ENCODE peak calls at places on chromosomes 6 and 20, in six cellular contexts. K is D341Med, U is left kidney, J is NT2/D1, P is amniotic epithelial cell, D is GOT3. F is an unnamed sample.

GRCh38 chr6:160197662-160198061 is 61.0 kb downstream of the SLC22A2 start:
- DNase-seq in P (no peak), U (no peak), D (no peak), J (no peak), K (no peak), F (no peak)

GRCh38 chr6:33372532-33373123 is 19.0 kb upstream of the KIFC1 start:
- DNase-seq in J (no peak), P (no peak), U (peak), D (no peak), K (no peak), F (no peak)

GRCh38 chr20:37986873-37987601 is 46.2 kb downstream of the TTI1 start:
- DNase-seq in D (no peak), K (peak), J (no peak), P (no peak), U (no peak), F (no peak)

GRCh38 chr6:137490506-137490905 is 3.7 kb downstream of the OLIG3 start:
- DNase-seq in U (no peak), K (no peak), D (no peak), J (no peak), P (no peak), F (no peak)

GRCh38 chr20:2713285-2713684 is 20.7 kb downstream of the EBF4 start:
- DNase-seq in D (no peak), J (no peak), K (no peak), U (no peak), P (no peak), F (no peak)

GRCh38 chr6:39927159-39927558 is 7.1 kb downstream of the MOCS1 start:
- DNase-seq in D (no peak), K (no peak), U (no peak), J (no peak), P (peak), F (no peak)

GRCh38 chr6:107598091-107598490 is 108.2 kb downstream of the SOBP start:
- DNase-seq in J (no peak), K (no peak), U (no peak), D (no peak), P (no peak), F (no peak)

GRCh38 chr6:151089916-151090443 is 149.8 kb upstream of the AKAP12 start:
- DNase-seq in U (peak), P (no peak), D (no peak), J (no peak), K (no peak), F (no peak)

GRCh38 chr6:77021232-77021631 is 442.1 kb downstream of the HTR1B start:
- DNase-seq in K (no peak), P (no peak), D (no peak), J (no peak), U (no peak), F (no peak)

GRCh38 chr6:52507557-52508260 is 69.2 kb downstream of the TRAM2 start:
- DNase-seq in U (no peak), D (no peak), P (peak), J (no peak), K (no peak), F (no peak)

F was measured in iPS DF 6.9.